ENCODE peak calls at places on chromosomes 13 and 19, in seven cellular contexts. J is A549; F is EH; O is kidney tubule cell; U is stimulated activated CD4-positive, alpha-beta T cell treated with anti-CD3 and anti-CD28 coated beads, Interleukin-1b, Interleukin-23, amount 100 ng/mL, for 24 hours; R is sciatic nerve; K is H7. S is an unnamed sample.

GRCh38 chr19:38661166-38661565 is 13.7 kb downstream of the ACTN4 start:
- DNase-seq in J (no peak), F (peak; percentile 86), O (no peak), U (no peak), R (no peak), K (no peak), S (no peak)

GRCh38 chr13:51636349-51636890 is 52.2 kb downstream of the WDFY2 start:
- DNase-seq in J (peak; percentile 17), F (no peak), O (no peak), U (no peak), R (no peak), K (no peak), S (no peak)

GRCh38 chr19:48554385-48555091 is 2.6 kb downstream of the SULT2B1 start:
- DNase-seq in J (peak; percentile 97), F (peak; percentile 33), O (peak; percentile 65), U (no peak), R (no peak), K (peak; percentile 94), S (no peak)

GRCh38 chr13:109372666-109373065 is 413.7 kb downstream of the IRS2 start:
- DNase-seq in J (no peak), F (no peak), O (no peak), U (no peak), R (no peak), K (no peak), S (no peak)

GRCh38 chr13:55199132-55199531 is 1941.6 kb upstream of the PRR20A start:
- DNase-seq in J (peak; percentile 1), F (no peak), O (no peak), U (no peak), R (no peak), K (no peak), S (peak; percentile 1)

GRCh38 chr19:35639863-35640262 is 1.7 kb upstream of the ETV2 start:
- DNase-seq in J (no peak), F (no peak), O (no peak), U (no peak), R (no peak), K (no peak), S (no peak)

GRCh38 chr13:95404141-95404882 is 103.1 kb upstream of the ABCC4 start:
- DNase-seq in J (peak; percentile 75), F (peak; percentile 78), O (peak; percentile 86), U (peak; percentile 62), R (peak; percentile 90), K (peak; percentile 79), S (peak; percentile 89)

GRCh38 chr13:57673197-57673596 is 41.7 kb downstream of the PCDH17 start:
- DNase-seq in J (no peak), F (no peak), O (peak; percentile 67), U (no peak), R (no peak), K (no peak), S (no peak)

GRCh38 chr19:52307275-52307674 is 10.3 kb downstream of the ZNF480 start:
- DNase-seq in J (peak; percentile 72), F (peak; percentile 12), O (no peak), U (no peak), R (no peak), K (no peak), S (no peak)

GRCh38 chr19:55705972-55706371 is 30.9 kb downstream of the EPN1 start:
- DNase-seq in J (no peak), F (no peak), O (no peak), U (no peak), R (no peak), K (no peak), S (no peak)

GRCh38 chr13:20702530-20702929 is 969 bp upstream of the IL17D start:
- DNase-seq in J (no peak), F (peak; percentile 12), O (no peak), U (no peak), R (no peak), K (no peak), S (no peak)

GRCh38 chr13:80716610-80717081 is 375.7 kb upstream of the SPRY2 start:
- DNase-seq in J (no peak), F (no peak), O (no peak), U (no peak), R (peak; percentile 60), K (no peak), S (no peak)

GRCh38 chr19:3224346-3225325 is at the start of gene CELF5:
- DNase-seq in J (no peak), F (peak; percentile 43), O (peak; percentile 25), U (peak; percentile 30), R (no peak), K (peak; percentile 99), S (no peak)

GRCh38 chr19:14310055-14310454 is 71.2 kb upstream of the ADGRE5 start:
- DNase-seq in J (no peak), F (no peak), O (no peak), U (no peak), R (no peak), K (no peak), S (no peak)

GRCh38 chr13:96782186-96782585 is 212.1 kb downstream of the OXGR1 start:
- DNase-seq in J (no peak), F (no peak), O (no peak), U (no peak), R (no peak), K (no peak), S (no peak)

GRCh38 chr19:35807633-35808032 is 5.0 kb downstream of the PRODH2 start:
- DNase-seq in J (no peak), F (no peak), O (no peak), U (no peak), R (no peak), K (no peak), S (no peak)

GRCh38 chr19:4977299-4978174 is 8.6 kb downstream of the KDM4B start:
- DNase-seq in J (no peak), F (peak; percentile 97), O (peak; percentile 77), U (no peak), R (no peak), K (peak; percentile 42), S (no peak)

GRCh38 chr19:54380897-54381296 is 16.2 kb upstream of the LAIR1 start:
- DNase-seq in J (no peak), F (no peak), O (no peak), U (no peak), R (peak; percentile 15), K (no peak), S (no peak)